ENCODE peak calls at places on chromosomes 16 and 17, in nine cellular contexts. One of them, this sample, is unnamed.

GRCh38 chr17:64128787-64129514 is 993 bp downstream of the ERN1 start:
- DNase-seq in GM12864: no peak
- DNase-seq in AG20443: peak; percentile 47
- DNase-seq in colonic mucosa: peak; percentile 62
- DNase-seq in esophagus squamous epithelium: no peak
- DNase-seq in activated T-cell treated with anti-CD3 and anti-CD28 coated beads, Interleukin-2, amount 50 U/mL, for 4 hours: no peak
- DNase-seq in RPMI7951: peak; percentile 39
- DNase-seq in psoas muscle: peak; percentile 32
- DNase-seq in GM10248: no peak
- DNase-seq in this sample: no peak

GRCh38 chr16:56350491-56351405 is 74.6 kb downstream of the AMFR start:
- DNase-seq in GM12864: no peak
- DNase-seq in AG20443: no peak
- DNase-seq in colonic mucosa: no peak
- DNase-seq in esophagus squamous epithelium: no peak
- DNase-seq in activated T-cell treated with anti-CD3 and anti-CD28 coated beads, Interleukin-2, amount 50 U/mL, for 4 hours: no peak
- DNase-seq in RPMI7951: no peak
- DNase-seq in psoas muscle: no peak
- DNase-seq in GM10248: no peak
- DNase-seq in this sample: no peak

GRCh38 chr16:84788968-84789371 is 30.8 kb upstream of the CRISPLD2 start:
- DNase-seq in GM12864: no peak
- DNase-seq in AG20443: peak; percentile 84
- DNase-seq in colonic mucosa: no peak
- DNase-seq in esophagus squamous epithelium: no peak
- DNase-seq in activated T-cell treated with anti-CD3 and anti-CD28 coated beads, Interleukin-2, amount 50 U/mL, for 4 hours: no peak
- DNase-seq in RPMI7951: no peak
- DNase-seq in psoas muscle: no peak
- DNase-seq in GM10248: no peak
- DNase-seq in this sample: no peak

GRCh38 chr16:56478228-56479049 is 27.1 kb downstream of the OGFOD1 start:
- DNase-seq in GM12864: no peak
- DNase-seq in AG20443: no peak
- DNase-seq in colonic mucosa: no peak
- DNase-seq in esophagus squamous epithelium: no peak
- DNase-seq in activated T-cell treated with anti-CD3 and anti-CD28 coated beads, Interleukin-2, amount 50 U/mL, for 4 hours: no peak
- DNase-seq in RPMI7951: no peak
- DNase-seq in psoas muscle: no peak
- DNase-seq in GM10248: no peak
- DNase-seq in this sample: no peak

GRCh38 chr17:74677558-74678466 is 34.9 kb downstream of the CD300LF start:
- DNase-seq in GM12864: no peak
- DNase-seq in AG20443: no peak
- DNase-seq in colonic mucosa: no peak
- DNase-seq in esophagus squamous epithelium: no peak
- DNase-seq in activated T-cell treated with anti-CD3 and anti-CD28 coated beads, Interleukin-2, amount 50 U/mL, for 4 hours: no peak
- DNase-seq in RPMI7951: peak; percentile 22
- DNase-seq in psoas muscle: peak; percentile 25
- DNase-seq in GM10248: no peak
- DNase-seq in this sample: no peak

GRCh38 chr17:62703776-62704380 is 76.4 kb downstream of the MRC2 start:
- DNase-seq in GM12864: no peak
- DNase-seq in AG20443: peak; percentile 86
- DNase-seq in colonic mucosa: peak; percentile 67
- DNase-seq in esophagus squamous epithelium: no peak
- DNase-seq in activated T-cell treated with anti-CD3 and anti-CD28 coated beads, Interleukin-2, amount 50 U/mL, for 4 hours: peak; percentile 68
- DNase-seq in RPMI7951: peak; percentile 54
- DNase-seq in psoas muscle: peak; percentile 71
- DNase-seq in GM10248: peak; percentile 84
- DNase-seq in this sample: peak; percentile 54

GRCh38 chr16:89373355-89374110 is 116.8 kb downstream of the ANKRD11 start:
- DNase-seq in GM12864: no peak
- DNase-seq in AG20443: no peak
- DNase-seq in colonic mucosa: no peak
- DNase-seq in esophagus squamous epithelium: no peak
- DNase-seq in activated T-cell treated with anti-CD3 and anti-CD28 coated beads, Interleukin-2, amount 50 U/mL, for 4 hours: no peak
- DNase-seq in RPMI7951: peak; percentile 89
- DNase-seq in psoas muscle: peak; percentile 51
- DNase-seq in GM10248: no peak
- DNase-seq in this sample: no peak

GRCh38 chr16:66703359-66704215 is 7.0 kb upstream of the CMTM4 start:
- DNase-seq in GM12864: no peak
- DNase-seq in AG20443: no peak
- DNase-seq in colonic mucosa: no peak
- DNase-seq in esophagus squamous epithelium: no peak
- DNase-seq in activated T-cell treated with anti-CD3 and anti-CD28 coated beads, Interleukin-2, amount 50 U/mL, for 4 hours: no peak
- DNase-seq in RPMI7951: peak; percentile 91
- DNase-seq in psoas muscle: no peak
- DNase-seq in GM10248: no peak
- DNase-seq in this sample: no peak

GRCh38 chr16:49932449-49932848 is 76.5 kb upstream of the ZNF423 start:
- DNase-seq in GM12864: no peak
- DNase-seq in AG20443: no peak
- DNase-seq in colonic mucosa: no peak
- DNase-seq in esophagus squamous epithelium: no peak
- DNase-seq in activated T-cell treated with anti-CD3 and anti-CD28 coated beads, Interleukin-2, amount 50 U/mL, for 4 hours: no peak
- DNase-seq in RPMI7951: no peak
- DNase-seq in psoas muscle: no peak
- DNase-seq in GM10248: no peak
- DNase-seq in this sample: no peak

GRCh38 chr17:63249256-63250006 is 196.7 kb downstream of the CYB561 start:
- DNase-seq in GM12864: no peak
- DNase-seq in AG20443: peak; percentile 10
- DNase-seq in colonic mucosa: no peak
- DNase-seq in esophagus squamous epithelium: no peak
- DNase-seq in activated T-cell treated with anti-CD3 and anti-CD28 coated beads, Interleukin-2, amount 50 U/mL, for 4 hours: no peak
- DNase-seq in RPMI7951: peak; percentile 22
- DNase-seq in psoas muscle: no peak
- DNase-seq in GM10248: no peak
- DNase-seq in this sample: peak; percentile 77

GRCh38 chr17:51298508-51299371 is 38.4 kb downstream of the UTP18 start:
- DNase-seq in GM12864: no peak
- DNase-seq in AG20443: peak; percentile 67
- DNase-seq in colonic mucosa: no peak
- DNase-seq in esophagus squamous epithelium: no peak
- DNase-seq in activated T-cell treated with anti-CD3 and anti-CD28 coated beads, Interleukin-2, amount 50 U/mL, for 4 hours: no peak
- DNase-seq in RPMI7951: peak; percentile 40
- DNase-seq in psoas muscle: no peak
- DNase-seq in GM10248: peak; percentile 18
- DNase-seq in this sample: peak; percentile 2

GRCh38 chr16:27642753-27643152 is 92.8 kb downstream of the KATNIP start:
- DNase-seq in GM12864: peak; percentile 5
- DNase-seq in AG20443: no peak
- DNase-seq in colonic mucosa: no peak
- DNase-seq in esophagus squamous epithelium: no peak
- DNase-seq in activated T-cell treated with anti-CD3 and anti-CD28 coated beads, Interleukin-2, amount 50 U/mL, for 4 hours: no peak
- DNase-seq in RPMI7951: peak; percentile 29
- DNase-seq in psoas muscle: no peak
- DNase-seq in GM10248: no peak
- DNase-seq in this sample: no peak

GRCh38 chr17:65254166-65254565 is 117.0 kb downstream of the RGS9 start:
- DNase-seq in GM12864: no peak
- DNase-seq in AG20443: peak; percentile 47
- DNase-seq in colonic mucosa: no peak
- DNase-seq in esophagus squamous epithelium: no peak
- DNase-seq in activated T-cell treated with anti-CD3 and anti-CD28 coated beads, Interleukin-2, amount 50 U/mL, for 4 hours: no peak
- DNase-seq in RPMI7951: no peak
- DNase-seq in psoas muscle: no peak
- DNase-seq in GM10248: no peak
- DNase-seq in this sample: no peak

GRCh38 chr16:19389246-19389645 is 28.4 kb upstream of the TMC5 start:
- DNase-seq in GM12864: no peak
- DNase-seq in AG20443: peak; percentile 29
- DNase-seq in colonic mucosa: peak; percentile 91
- DNase-seq in esophagus squamous epithelium: no peak
- DNase-seq in activated T-cell treated with anti-CD3 and anti-CD28 coated beads, Interleukin-2, amount 50 U/mL, for 4 hours: no peak
- DNase-seq in RPMI7951: peak; percentile 40
- DNase-seq in psoas muscle: no peak
- DNase-seq in GM10248: peak; percentile 57
- DNase-seq in this sample: peak; percentile 86

GRCh38 chr17:57866723-57867122 is 16.9 kb upstream of the MRPS23 start:
- DNase-seq in GM12864: no peak
- DNase-seq in AG20443: no peak
- DNase-seq in colonic mucosa: no peak
- DNase-seq in esophagus squamous epithelium: no peak
- DNase-seq in activated T-cell treated with anti-CD3 and anti-CD28 coated beads, Interleukin-2, amount 50 U/mL, for 4 hours: no peak
- DNase-seq in RPMI7951: no peak
- DNase-seq in psoas muscle: no peak
- DNase-seq in GM10248: no peak
- DNase-seq in this sample: no peak

GRCh38 chr16:24382929-24383328 is 126.8 kb downstream of the CACNG3 start:
- DNase-seq in GM12864: no peak
- DNase-seq in AG20443: no peak
- DNase-seq in colonic mucosa: no peak
- DNase-seq in esophagus squamous epithelium: no peak
- DNase-seq in activated T-cell treated with anti-CD3 and anti-CD28 coated beads, Interleukin-2, amount 50 U/mL, for 4 hours: no peak
- DNase-seq in RPMI7951: no peak
- DNase-seq in psoas muscle: no peak
- DNase-seq in GM10248: no peak
- DNase-seq in this sample: no peak

GRCh38 chr16:85395913-85396878 is 216.9 kb upstream of the GSE1 start:
- DNase-seq in GM12864: no peak
- DNase-seq in AG20443: no peak
- DNase-seq in colonic mucosa: peak; percentile 20
- DNase-seq in esophagus squamous epithelium: no peak
- DNase-seq in activated T-cell treated with anti-CD3 and anti-CD28 coated beads, Interleukin-2, amount 50 U/mL, for 4 hours: no peak
- DNase-seq in RPMI7951: no peak
- DNase-seq in psoas muscle: no peak
- DNase-seq in GM10248: no peak
- DNase-seq in this sample: peak; percentile 68

GRCh38 chr17:3558603-3559269 is 1.1 kb upstream of the TRPV3 start:
- DNase-seq in GM12864: peak; percentile 86
- DNase-seq in AG20443: peak; percentile 57
- DNase-seq in colonic mucosa: peak; percentile 53
- DNase-seq in esophagus squamous epithelium: peak; percentile 34
- DNase-seq in activated T-cell treated with anti-CD3 and anti-CD28 coated beads, Interleukin-2, amount 50 U/mL, for 4 hours: peak; percentile 39
- DNase-seq in RPMI7951: peak; percentile 83
- DNase-seq in psoas muscle: no peak
- DNase-seq in GM10248: peak; percentile 90
- DNase-seq in this sample: no peak

GRCh38 chr17:80922580-80923160 is 69.0 kb upstream of the CHMP6 start:
- DNase-seq in GM12864: no peak
- DNase-seq in AG20443: no peak
- DNase-seq in colonic mucosa: no peak
- DNase-seq in esophagus squamous epithelium: no peak
- DNase-seq in activated T-cell treated with anti-CD3 and anti-CD28 coated beads, Interleukin-2, amount 50 U/mL, for 4 hours: no peak
- DNase-seq in RPMI7951: no peak
- DNase-seq in psoas muscle: no peak
- DNase-seq in GM10248: no peak
- DNase-seq in this sample: no peak

GRCh38 chr17:49575524-49576120 is at the start of gene NXPH3:
- DNase-seq in GM12864: no peak
- DNase-seq in AG20443: peak; percentile 90
- DNase-seq in colonic mucosa: peak; percentile 50
- DNase-seq in esophagus squamous epithelium: no peak
- DNase-seq in activated T-cell treated with anti-CD3 and anti-CD28 coated beads, Interleukin-2, amount 50 U/mL, for 4 hours: peak; percentile 57
- DNase-seq in RPMI7951: no peak
- DNase-seq in psoas muscle: peak; percentile 75
- DNase-seq in GM10248: peak; percentile 84
- DNase-seq in this sample: no peak

GRCh38 chr16:86087011-86087453 is 188.1 kb downstream of the IRF8 start:
- DNase-seq in GM12864: no peak
- DNase-seq in AG20443: no peak
- DNase-seq in colonic mucosa: no peak
- DNase-seq in esophagus squamous epithelium: no peak
- DNase-seq in activated T-cell treated with anti-CD3 and anti-CD28 coated beads, Interleukin-2, amount 50 U/mL, for 4 hours: no peak
- DNase-seq in RPMI7951: no peak
- DNase-seq in psoas muscle: no peak
- DNase-seq in GM10248: no peak
- DNase-seq in this sample: no peak

GRCh38 chr17:47604268-47604927 is 45.3 kb upstream of the KPNB1 start:
- DNase-seq in GM12864: no peak
- DNase-seq in AG20443: no peak
- DNase-seq in colonic mucosa: no peak
- DNase-seq in esophagus squamous epithelium: no peak
- DNase-seq in activated T-cell treated with anti-CD3 and anti-CD28 coated beads, Interleukin-2, amount 50 U/mL, for 4 hours: no peak
- DNase-seq in RPMI7951: no peak
- DNase-seq in psoas muscle: no peak
- DNase-seq in GM10248: no peak
- DNase-seq in this sample: peak; percentile 78

GRCh38 chr17:68057531-68057952 is 22.0 kb downstream of the KPNA2 start:
- DNase-seq in GM12864: no peak
- DNase-seq in AG20443: peak; percentile 31
- DNase-seq in colonic mucosa: peak; percentile 46
- DNase-seq in esophagus squamous epithelium: no peak
- DNase-seq in activated T-cell treated with anti-CD3 and anti-CD28 coated beads, Interleukin-2, amount 50 U/mL, for 4 hours: peak; percentile 27
- DNase-seq in RPMI7951: peak; percentile 30
- DNase-seq in psoas muscle: no peak
- DNase-seq in GM10248: no peak
- DNase-seq in this sample: no peak

GRCh38 chr16:70250748-70251650 is 741 bp downstream of the EXOSC6 start:
- DNase-seq in GM12864: no peak
- DNase-seq in AG20443: peak; percentile 80
- DNase-seq in colonic mucosa: peak; percentile 52
- DNase-seq in esophagus squamous epithelium: no peak
- DNase-seq in activated T-cell treated with anti-CD3 and anti-CD28 coated beads, Interleukin-2, amount 50 U/mL, for 4 hours: no peak
- DNase-seq in RPMI7951: peak; percentile 53
- DNase-seq in psoas muscle: peak; percentile 42
- DNase-seq in GM10248: peak; percentile 62
- DNase-seq in this sample: peak; percentile 9

GRCh38 chr17:78780852-78781338 is 1.2 kb downstream of the CYTH1 start:
- DNase-seq in GM12864: no peak
- DNase-seq in AG20443: no peak
- DNase-seq in colonic mucosa: no peak
- DNase-seq in esophagus squamous epithelium: no peak
- DNase-seq in activated T-cell treated with anti-CD3 and anti-CD28 coated beads, Interleukin-2, amount 50 U/mL, for 4 hours: no peak
- DNase-seq in RPMI7951: peak; percentile 28
- DNase-seq in psoas muscle: no peak
- DNase-seq in GM10248: no peak
- DNase-seq in this sample: no peak

GRCh38 chr16:88317619-88317977 is 65.2 kb upstream of the ZNF469 start:
- DNase-seq in GM12864: no peak
- DNase-seq in AG20443: peak; percentile 86
- DNase-seq in colonic mucosa: no peak
- DNase-seq in esophagus squamous epithelium: no peak
- DNase-seq in activated T-cell treated with anti-CD3 and anti-CD28 coated beads, Interleukin-2, amount 50 U/mL, for 4 hours: no peak
- DNase-seq in RPMI7951: peak; percentile 92
- DNase-seq in psoas muscle: no peak
- DNase-seq in GM10248: no peak
- DNase-seq in this sample: no peak

GRCh38 chr17:48961516-48962233 is 6.7 kb downstream of the GIP start:
- DNase-seq in GM12864: no peak
- DNase-seq in AG20443: peak; percentile 79
- DNase-seq in colonic mucosa: no peak
- DNase-seq in esophagus squamous epithelium: no peak
- DNase-seq in activated T-cell treated with anti-CD3 and anti-CD28 coated beads, Interleukin-2, amount 50 U/mL, for 4 hours: no peak
- DNase-seq in RPMI7951: peak; percentile 67
- DNase-seq in psoas muscle: no peak
- DNase-seq in GM10248: no peak
- DNase-seq in this sample: no peak

GRCh38 chr17:28747046-28747691 is 3.4 kb downstream of the TRAF4 start:
- DNase-seq in GM12864: no peak
- DNase-seq in AG20443: no peak
- DNase-seq in colonic mucosa: peak; percentile 84
- DNase-seq in esophagus squamous epithelium: no peak
- DNase-seq in activated T-cell treated with anti-CD3 and anti-CD28 coated beads, Interleukin-2, amount 50 U/mL, for 4 hours: no peak
- DNase-seq in RPMI7951: no peak
- DNase-seq in psoas muscle: no peak
- DNase-seq in GM10248: no peak
- DNase-seq in this sample: peak; percentile 59

GRCh38 chr17:65662166-65662565 is 100.7 kb upstream of the AXIN2 start:
- DNase-seq in GM12864: no peak
- DNase-seq in AG20443: peak; percentile 72
- DNase-seq in colonic mucosa: no peak
- DNase-seq in esophagus squamous epithelium: no peak
- DNase-seq in activated T-cell treated with anti-CD3 and anti-CD28 coated beads, Interleukin-2, amount 50 U/mL, for 4 hours: no peak
- DNase-seq in RPMI7951: no peak
- DNase-seq in psoas muscle: no peak
- DNase-seq in GM10248: no peak
- DNase-seq in this sample: no peak

GRCh38 chr17:57877803-57878202 is 28.0 kb upstream of the MRPS23 start:
- DNase-seq in GM12864: no peak
- DNase-seq in AG20443: no peak
- DNase-seq in colonic mucosa: no peak
- DNase-seq in esophagus squamous epithelium: no peak
- DNase-seq in activated T-cell treated with anti-CD3 and anti-CD28 coated beads, Interleukin-2, amount 50 U/mL, for 4 hours: no peak
- DNase-seq in RPMI7951: no peak
- DNase-seq in psoas muscle: no peak
- DNase-seq in GM10248: no peak
- DNase-seq in this sample: no peak

GRCh38 chr16:81745704-81746558 is 33.2 kb upstream of the PLCG2 start:
- DNase-seq in GM12864: peak; percentile 51
- DNase-seq in AG20443: peak; percentile 90
- DNase-seq in colonic mucosa: peak; percentile 78
- DNase-seq in esophagus squamous epithelium: peak; percentile 18
- DNase-seq in activated T-cell treated with anti-CD3 and anti-CD28 coated beads, Interleukin-2, amount 50 U/mL, for 4 hours: peak; percentile 68
- DNase-seq in RPMI7951: peak; percentile 57
- DNase-seq in psoas muscle: peak; percentile 57
- DNase-seq in GM10248: peak; percentile 84
- DNase-seq in this sample: no peak